ENCODE peak calls at places on chromosome 17, in seven cellular contexts. P is A549, T is transverse colon, M is BJ, E is fibroblast of the aortic adventitia, L is stomach, N is B cell. X is an unnamed sample.

GRCh38 chr17:18141210-18141803 is 32.8 kb downstream of the MYO15A start:
- DNase-seq in P (peak), T (no peak), M (no peak), E (peak), L (no peak), N (no peak), X (no peak)

GRCh38 chr17:69539781-69540319 is 125.4 kb downstream of the MAP2K6 start:
- DNase-seq in P (peak), T (no peak), M (peak), E (peak), L (no peak), N (no peak), X (no peak)

GRCh38 chr17:73118876-73119485 is 26.5 kb upstream of the SLC39A11 start:
- DNase-seq in P (no peak), T (no peak), M (no peak), E (no peak), L (no peak), N (no peak), X (no peak)

GRCh38 chr17:9284884-9285283 is 263.6 kb downstream of the NTN1 start:
- DNase-seq in P (no peak), T (no peak), M (no peak), E (peak), L (no peak), N (no peak), X (no peak)

GRCh38 chr17:27475981-27476895 is 20.0 kb downstream of the KSR1 start:
- DNase-seq in P (no peak), T (no peak), M (no peak), E (no peak), L (no peak), N (no peak), X (no peak)

GRCh38 chr17:79045830-79046500 is 22.0 kb downstream of the C1QTNF1 start:
- DNase-seq in P (peak), T (peak), M (no peak), E (peak), L (peak), N (peak), X (peak)

GRCh38 chr17:47744168-47745036 is 11.4 kb downstream of the TBX21 start:
- DNase-seq in P (no peak), T (no peak), M (no peak), E (no peak), L (no peak), N (no peak), X (no peak)

GRCh38 chr17:69434164-69434579 is 19.7 kb downstream of the MAP2K6 start:
- DNase-seq in P (no peak), T (no peak), M (no peak), E (no peak), L (no peak), N (no peak), X (no peak)

GRCh38 chr17:57928898-57929297 is 26.3 kb downstream of the CUEDC1 start:
- DNase-seq in P (no peak), T (no peak), M (no peak), E (no peak), L (no peak), N (no peak), X (no peak)

GRCh38 chr17:31561469-31562412 is 170.3 kb downstream of the RAB11FIP4 start:
- DNase-seq in P (no peak), T (no peak), M (no peak), E (peak), L (no peak), N (no peak), X (no peak)

GRCh38 chr17:43175213-43176118 is 4.5 kb downstream of the NBR1 start:
- DNase-seq in P (no peak), T (no peak), M (peak), E (peak), L (no peak), N (no peak), X (no peak)

GRCh38 chr17:74332017-74332650 is 6.1 kb downstream of the KIF19 start:
- DNase-seq in P (no peak), T (no peak), M (no peak), E (no peak), L (no peak), N (no peak), X (no peak)

GRCh38 chr17:75877752-75878173 is 618 bp downstream of the TRIM47 start:
- DNase-seq in P (peak), T (peak), M (no peak), E (peak), L (peak), N (peak), X (peak)
- TF ChIP-seq CTCF in P (peak), T (peak), M (peak), E (peak), L (peak), N (peak), X (peak)

GRCh38 chr17:81189670-81190530 is 23.9 kb upstream of the AATK start:
- DNase-seq in P (peak), T (no peak), M (no peak), E (no peak), L (no peak), N (no peak), X (no peak)
- TF ChIP-seq CTCF in P (peak), T (no peak), M (peak), E (peak), L (no peak), N (no peak), X (no peak)

GRCh38 chr17:35545150-35545549 is 7.7 kb upstream of the SLFN12L start:
- DNase-seq in P (no peak), T (no peak), M (no peak), E (no peak), L (no peak), N (no peak), X (no peak)
- TF ChIP-seq CTCF in P (no peak), T (no peak), M (no peak), E (no peak), L (no peak), N (no peak), X (no peak)

GRCh38 chr17:42028791-42029127 is 8.9 kb downstream of the NKIRAS2 start:
- DNase-seq in P (no peak), T (no peak), M (no peak), E (no peak), L (no peak), N (no peak), X (no peak)
- TF ChIP-seq CTCF in P (no peak), T (no peak), M (no peak), E (no peak), L (no peak), N (no peak), X (no peak)

GRCh38 chr17:54891176-54891821 is 9.4 kb upstream of the TOM1L1 start:
- DNase-seq in P (peak), T (no peak), M (peak), E (peak), L (no peak), N (no peak), X (no peak)
- TF ChIP-seq CTCF in P (peak), T (peak), M (peak), E (peak), L (no peak), N (no peak), X (no peak)

GRCh38 chr17:7328009-7328408 is 1.1 kb downstream of the NEURL4 start:
- DNase-seq in P (no peak), T (no peak), M (no peak), E (no peak), L (no peak), N (no peak), X (no peak)

GRCh38 chr17:7329360-7330098 is 394 bp upstream of the NEURL4 start:
- DNase-seq in P (peak), T (peak), M (peak), E (peak), L (peak), N (peak), X (peak)

GRCh38 chr17:7327501-7327900 is 1.6 kb downstream of the NEURL4 start:
- DNase-seq in P (no peak), T (no peak), M (no peak), E (no peak), L (no peak), N (no peak), X (no peak)

GRCh38 chr17:7330099-7331015 is 1.2 kb upstream of the NEURL4 start:
- DNase-seq in P (peak), T (peak), M (no peak), E (peak), L (peak), N (peak), X (peak)

GRCh38 chr17:7328840-7329359 is at the start of gene NEURL4:
- DNase-seq in P (peak), T (no peak), M (no peak), E (no peak), L (no peak), N (no peak), X (no peak)
- TF ChIP-seq CTCF in P (no peak), T (no peak), M (peak), E (no peak), L (no peak), N (no peak), X (no peak)

DNA sequence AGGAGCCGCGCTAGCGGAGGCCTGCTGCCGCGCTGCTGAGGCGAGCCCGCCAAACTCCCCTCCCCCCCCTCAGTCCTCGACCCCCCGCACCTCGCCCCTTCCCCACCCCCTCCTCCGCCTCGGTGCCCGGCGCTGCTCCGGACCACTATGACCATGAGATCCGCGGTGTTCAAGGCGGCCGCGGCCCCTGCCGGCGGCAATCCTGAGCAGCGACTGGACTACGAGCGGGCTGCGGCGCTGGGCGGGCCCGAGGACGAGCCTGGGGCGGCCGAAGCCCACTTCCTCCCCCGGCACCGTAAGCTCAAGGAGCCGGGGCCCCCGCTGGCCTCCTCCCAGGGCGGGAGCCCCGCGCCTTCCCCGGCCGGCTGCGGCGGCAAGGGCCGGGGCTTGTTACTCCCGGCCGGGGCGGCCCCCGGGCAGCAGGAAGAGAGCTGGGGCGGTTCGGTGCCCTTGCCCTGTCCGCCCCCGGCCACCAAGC is 734 bp downstream of the MSL1 start:
- DNase-seq in P (peak), T (peak), M (no peak), E (no peak), L (no peak), N (no peak), X (peak)
- TF ChIP-seq CTCF in P (peak), T (no peak), M (no peak), E (peak), L (no peak), N (peak), X (no peak)

DNA sequence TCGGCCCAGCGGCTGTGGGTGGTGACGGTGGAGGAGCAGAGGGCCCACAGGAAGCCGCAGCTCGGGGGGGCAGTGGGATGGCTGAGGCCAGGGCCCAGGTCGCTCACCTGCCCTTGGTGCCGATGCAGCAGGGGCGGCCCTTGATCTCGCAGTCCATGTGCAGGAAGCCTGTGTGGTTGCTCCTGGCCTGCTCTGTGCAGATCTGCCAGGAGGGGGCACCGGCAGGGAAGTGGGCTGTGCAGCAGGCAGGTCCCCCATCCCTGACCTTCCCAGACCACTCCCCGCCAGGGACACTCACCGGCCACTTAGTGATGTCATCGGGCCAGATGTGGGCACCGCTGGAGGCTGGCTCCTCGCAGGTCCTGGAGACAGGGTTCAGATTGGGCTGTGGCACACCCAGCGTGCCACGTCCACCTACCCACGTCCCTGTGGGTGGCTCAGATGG is 6.2 kb downstream of the AANAT start:
- DNase-seq in P (peak), T (no peak), M (no peak), E (no peak), L (no peak), N (no peak), X (no peak)
- TF ChIP-seq CTCF in P (peak), T (no peak), M (peak), E (peak), L (peak), N (no peak), X (no peak)

GRCh38 chr17:49600949-49601348 is 25.3 kb downstream of the NXPH3 start:
- DNase-seq in P (no peak), T (no peak), M (no peak), E (no peak), L (no peak), N (no peak), X (no peak)

GRCh38 chr17:49604314-49604869 is 28.7 kb downstream of the NXPH3 start:
- DNase-seq in P (no peak), T (no peak), M (no peak), E (no peak), L (no peak), N (no peak), X (no peak)

GRCh38 chr17:49603238-49603637 is 27.6 kb downstream of the NXPH3 start:
- DNase-seq in P (no peak), T (no peak), M (no peak), E (peak), L (no peak), N (no peak), X (no peak)

GRCh38 chr17:49602783-49603182 is 27.1 kb downstream of the NXPH3 start:
- DNase-seq in P (no peak), T (no peak), M (no peak), E (no peak), L (no peak), N (no peak), X (no peak)

GRCh38 chr17:49603720-49604119 is 28.0 kb downstream of the NXPH3 start:
- DNase-seq in P (no peak), T (no peak), M (no peak), E (peak), L (no peak), N (no peak), X (no peak)
- TF ChIP-seq CTCF in P (no peak), T (no peak), M (no peak), E (peak), L (no peak), N (no peak), X (no peak)

X was measured in natural killer cell.